ENCODE peak calls at places on chromosomes 3 and 15, in ten cellular contexts. R, G, H, O, N, X, I, B, F and W are unnamed samples.
A peak's percentile ranks its signal among the peaks of the same experiment; 100 is the strongest.

GRCh38 chr3:156728267-156728985 is 54.0 kb downstream of the TIPARP start:
- DNase-seq in R (no peak), G (no peak), H (peak; percentile 67), O (peak; percentile 80), N (no peak), X (no peak), I (no peak), B (no peak), F (peak; percentile 22), W (no peak)

GRCh38 chr3:50885491-50885890 is 210.8 kb downstream of the DOCK3 start:
- DNase-seq in R (peak; percentile 57), G (no peak), H (no peak), O (peak; percentile 3), N (no peak), X (no peak), I (no peak), B (no peak), F (no peak), W (no peak)

GRCh38 chr3:126494831-126495230 is 19.1 kb upstream of the ZXDC start:
- DNase-seq in R (no peak), G (no peak), H (no peak), O (no peak), N (no peak), X (no peak), I (no peak), B (no peak), F (no peak), W (no peak)

GRCh38 chr3:67719333-67719732 is 64.9 kb upstream of the SUCLG2 start:
- DNase-seq in R (no peak), G (no peak), H (peak; percentile 79), O (peak; percentile 14), N (no peak), X (peak; percentile 26), I (peak; percentile 0), B (no peak), F (no peak), W (no peak)

GRCh38 chr3:38297947-38298711 is 16.0 kb downstream of the SLC22A14 start:
- DNase-seq in R (no peak), G (no peak), H (peak; percentile 46), O (peak; percentile 36), N (no peak), X (peak; percentile 24), I (peak; percentile 12), B (no peak), F (peak; percentile 28), W (no peak)

GRCh38 chr3:140924097-140924873 is 17.4 kb upstream of the SLC25A36 start:
- DNase-seq in R (no peak), G (no peak), H (no peak), O (no peak), N (no peak), X (no peak), I (no peak), B (peak; percentile 71), F (no peak), W (no peak)

GRCh38 chr15:92884813-92885461 is 15.2 kb upstream of the CHD2 start:
- DNase-seq in R (no peak), G (no peak), H (peak; percentile 46), O (no peak), N (no peak), X (no peak), I (no peak), B (no peak), F (peak; percentile 48), W (no peak)

GRCh38 chr15:47185222-47185800 is 532.0 kb upstream of the SEMA6D start:
- DNase-seq in R (no peak), G (no peak), H (peak; percentile 8), O (peak; percentile 4), N (no peak), X (no peak), I (no peak), B (no peak), F (no peak), W (peak; percentile 49)

GRCh38 chr3:187737401-187738088 is 7.7 kb downstream of the BCL6 start:
- DNase-seq in R (peak; percentile 64), G (peak; percentile 71), H (peak; percentile 78), O (peak; percentile 84), N (no peak), X (peak; percentile 86), I (peak; percentile 64), B (peak; percentile 75), F (peak; percentile 19), W (peak; percentile 67)

GRCh38 chr15:70344666-70345065 is 246.9 kb upstream of the TLE3 start:
- DNase-seq in R (no peak), G (no peak), H (no peak), O (no peak), N (no peak), X (no peak), I (no peak), B (peak; percentile 22), F (no peak), W (no peak)

GRCh38 chr3:188749010-188749617 is 422.7 kb upstream of the TPRG1 start:
- DNase-seq in R (peak; percentile 60), G (peak; percentile 35), H (peak; percentile 37), O (peak; percentile 59), N (no peak), X (no peak), I (no peak), B (no peak), F (peak; percentile 18), W (no peak)

GRCh38 chr3:2094941-2095340 is 3.7 kb upstream of the CNTN4 start:
- DNase-seq in R (no peak), G (no peak), H (no peak), O (no peak), N (no peak), X (no peak), I (no peak), B (no peak), F (no peak), W (no peak)
- TF ChIP-seq CTCF in R (no peak), G (no peak), H (no peak), O (no peak), N (no peak), X (no peak), I (no peak), B (no peak), F (no peak), W (no peak)

GRCh38 chr3:12884104-12884742 is 42.9 kb upstream of the RPL32 start:
- DNase-seq in R (no peak), G (no peak), H (no peak), O (no peak), N (no peak), X (no peak), I (peak; percentile 27), B (peak; percentile 48), F (no peak), W (no peak)
- TF ChIP-seq CTCF in R (no peak), G (no peak), H (no peak), O (no peak), N (no peak), X (no peak), I (no peak), B (no peak), F (no peak), W (no peak)

GRCh38 chr3:183491109-183491922 is 62.9 kb upstream of the MCF2L2 start:
- DNase-seq in R (no peak), G (no peak), H (no peak), O (no peak), N (no peak), X (no peak), I (no peak), B (no peak), F (no peak), W (no peak)

GRCh38 chr3:183489455-183490210 is 61.2 kb upstream of the MCF2L2 start:
- DNase-seq in R (no peak), G (no peak), H (peak; percentile 42), O (peak; percentile 76), N (no peak), X (peak; percentile 30), I (peak; percentile 14), B (no peak), F (no peak), W (no peak)

GRCh38 chr3:183490653-183491052 is 62.2 kb upstream of the MCF2L2 start:
- DNase-seq in R (no peak), G (no peak), H (peak; percentile 55), O (peak; percentile 98), N (no peak), X (peak; percentile 23), I (peak; percentile 26), B (peak; percentile 6), F (peak; percentile 56), W (no peak)

GRCh38 chr3:183488343-183488742 is 59.9 kb upstream of the MCF2L2 start:
- DNase-seq in R (no peak), G (no peak), H (no peak), O (no peak), N (no peak), X (no peak), I (no peak), B (no peak), F (no peak), W (no peak)

GRCh38 chr3:183490211-183490601 is 61.8 kb upstream of the MCF2L2 start:
- DNase-seq in R (no peak), G (no peak), H (no peak), O (no peak), N (no peak), X (no peak), I (no peak), B (no peak), F (no peak), W (no peak)
- TF ChIP-seq CTCF in R (no peak), G (no peak), H (no peak), O (no peak), N (no peak), X (no peak), I (no peak), B (no peak), F (no peak), W (no peak)

DNA sequence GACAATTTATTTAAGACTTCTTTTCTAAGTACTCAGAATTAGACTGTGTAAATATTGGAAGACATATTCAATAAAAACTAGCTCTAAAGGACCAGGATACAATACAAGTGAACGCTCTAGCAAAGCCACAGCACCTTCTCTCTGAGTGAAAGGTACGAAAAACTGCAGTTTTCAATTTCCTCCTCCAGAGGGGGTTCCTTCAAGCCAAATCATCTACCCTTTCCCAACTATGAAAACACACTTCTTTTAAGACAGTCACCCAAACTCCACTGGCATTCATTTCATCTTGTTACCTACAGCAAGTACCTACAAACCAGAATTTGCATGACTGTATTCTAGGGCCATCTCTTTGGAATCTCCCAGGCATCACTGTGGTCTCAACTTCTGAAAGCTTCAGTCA is 165.8 kb downstream of the ERC2 start:
- DNase-seq in R (no peak), G (no peak), H (no peak), O (no peak), N (no peak), X (no peak), I (no peak), B (no peak), F (no peak), W (no peak)
- TF ChIP-seq CTCF in R (no peak), G (peak; percentile 51), H (no peak), O (peak; percentile 27), N (peak; percentile 36), X (peak; percentile 43), I (no peak), B (no peak), F (no peak), W (peak; percentile 21)

GRCh38 chr3:35946121-35946856 is 307.0 kb downstream of the ARPP21 start:
- DNase-seq in R (no peak), G (no peak), H (peak; percentile 73), O (peak; percentile 14), N (no peak), X (peak; percentile 69), I (no peak), B (no peak), F (peak; percentile 43), W (no peak)
- TF ChIP-seq CTCF in R (peak; percentile 21), G (peak; percentile 58), H (peak; percentile 33), O (peak; percentile 15), N (peak; percentile 11), X (peak; percentile 54), I (peak; percentile 42), B (no peak), F (peak; percentile 62), W (peak; percentile 68)